ENCODE peak calls at places on chromosomes 1 and 21, in seven cellular contexts. O, C, I, N, H, U and A are unnamed samples.

GRCh38 chr1:115142616-115143015 is 53.3 kb upstream of the TSPAN2 start:
- DNase-seq in H (peak), I (no peak), O (no peak), N (no peak), C (no peak), U (no peak), A (no peak)

GRCh38 chr1:180248731-180249681 is 18.9 kb downstream of the LHX4 start:
- DNase-seq in U (no peak), N (no peak), H (no peak), I (peak), C (no peak), O (no peak), A (peak)

GRCh38 chr1:193311226-193311948 is 125.0 kb upstream of the B3GALT2 start:
- DNase-seq in O (peak), U (no peak), C (no peak), I (no peak), H (no peak), N (no peak), A (peak)

GRCh38 chr1:246794261-246795093 is 70.3 kb downstream of the SCCPDH start:
- DNase-seq in U (no peak), H (no peak), O (peak), N (no peak), C (no peak), I (no peak), A (no peak)

GRCh38 chr1:92410706-92411105 is 76.0 kb downstream of the GFI1 start:
- DNase-seq in I (no peak), N (no peak), U (no peak), H (no peak), C (no peak), O (peak), A (no peak)

GRCh38 chr21:14545906-14546480 is at the start of gene SAMSN1:
- DNase-seq in C (no peak), N (no peak), H (no peak), U (peak), O (peak), I (no peak), A (no peak)

GRCh38 chr1:87048237-87048636 is 133.8 kb downstream of the HS2ST1 start:
- DNase-seq in H (no peak), C (no peak), O (no peak), U (no peak), I (no peak), N (no peak), A (no peak)

GRCh38 chr1:200372095-200372884 is 37.5 kb downstream of the ZNF281 start:
- DNase-seq in O (no peak), H (no peak), N (peak), U (no peak), I (peak), C (peak), A (no peak)

GRCh38 chr1:9040659-9041030 is 14.4 kb upstream of the SLC2A7 start:
- DNase-seq in O (no peak), N (no peak), I (no peak), U (no peak), C (no peak), H (no peak), A (no peak)

GRCh38 chr1:154788886-154789285 is 81.2 kb downstream of the KCNN3 start:
- DNase-seq in U (no peak), H (no peak), C (no peak), O (no peak), I (no peak), N (no peak), A (no peak)

GRCh38 chr1:227898502-227899140 is 49.1 kb downstream of the WNT9A start:
- DNase-seq in C (no peak), I (peak), N (no peak), O (no peak), U (no peak), H (no peak), A (no peak)

GRCh38 chr1:201510734-201511133 is 3.8 kb upstream of the CSRP1 start:
- DNase-seq in H (no peak), O (no peak), U (no peak), I (no peak), C (no peak), N (no peak), A (no peak)

GRCh38 chr1:29457496-29458368 is 221.4 kb downstream of the PTPRU start:
- DNase-seq in O (no peak), N (no peak), U (no peak), C (no peak), I (no peak), H (no peak), A (no peak)

GRCh38 chr1:26838474-26839338 is 12.2 kb downstream of the ZDHHC18 start:
- DNase-seq in N (no peak), U (peak), H (no peak), O (no peak), C (no peak), I (no peak), A (no peak)

GRCh38 chr1:118785246-118785645 is 202.9 kb downstream of the TBX15 start:
- DNase-seq in U (no peak), O (no peak), I (no peak), H (peak), N (no peak), C (no peak), A (peak)